ENCODE peak calls at places on chromosomes 5 and 9, in seven cellular contexts. L, F, W, Y, P, H and V are unnamed samples.

GRCh38 chr5:141521244-141521781 is 32.4 kb downstream of the PCDHGC5 start:
- DNase-seq in L (peak; percentile 100), F (peak; percentile 61), W (peak; percentile 98), Y (peak; percentile 100), P (peak; percentile 81), H (peak; percentile 98), V (no peak)

GRCh38 chr5:61120534-61120933 is 41.7 kb downstream of the SMIM15 start:
- DNase-seq in L (peak; percentile 22), F (no peak), W (peak; percentile 36), Y (peak; percentile 37), P (no peak), H (no peak), V (no peak)

GRCh38 chr5:136042665-136043121 is 13.9 kb downstream of the TGFBI start:
- DNase-seq in L (no peak), F (no peak), W (peak; percentile 49), Y (peak; percentile 74), P (peak; percentile 29), H (peak; percentile 77), V (no peak)

GRCh38 chr5:67528953-67529352 is 332.4 kb upstream of the CD180 start:
- DNase-seq in L (no peak), F (no peak), W (no peak), Y (no peak), P (no peak), H (no peak), V (peak; percentile 62)

GRCh38 chr5:66958984-66959641 is 237.5 kb downstream of the CD180 start:
- DNase-seq in L (peak; percentile 80), F (peak; percentile 8), W (peak; percentile 89), Y (peak; percentile 86), P (no peak), H (peak; percentile 20), V (no peak)

GRCh38 chr5:14160116-14160515 is 17.0 kb downstream of the TRIO start:
- DNase-seq in L (no peak), F (no peak), W (no peak), Y (no peak), P (no peak), H (no peak), V (no peak)

GRCh38 chr9:92254401-92255337 is 38.8 kb downstream of the IARS1 start:
- DNase-seq in L (no peak), F (no peak), W (no peak), Y (no peak), P (no peak), H (no peak), V (no peak)

GRCh38 chr5:387491-388265 is 55.3 kb upstream of the EXOC3 start:
- DNase-seq in L (no peak), F (no peak), W (no peak), Y (no peak), P (no peak), H (no peak), V (no peak)

GRCh38 chr5:68919988-68920490 is 173.8 kb upstream of the SLC30A5 start:
- DNase-seq in L (no peak), F (no peak), W (no peak), Y (no peak), P (no peak), H (no peak), V (no peak)

GRCh38 chr5:154269414-154269813 is 78.9 kb downstream of the GALNT10 start:
- DNase-seq in L (no peak), F (no peak), W (no peak), Y (no peak), P (no peak), H (no peak), V (no peak)

GRCh38 chr9:4530375-4530774 is 40.1 kb downstream of the SLC1A1 start:
- DNase-seq in L (no peak), F (peak; percentile 38), W (peak; percentile 70), Y (peak; percentile 41), P (no peak), H (peak; percentile 80), V (no peak)

GRCh38 chr9:125997510-125997823 is 250.3 kb downstream of the PBX3 start:
- DNase-seq in L (no peak), F (no peak), W (no peak), Y (no peak), P (no peak), H (no peak), V (no peak)

GRCh38 chr9:135992486-135993408 is 31.6 kb upstream of the UBAC1 start:
- DNase-seq in L (peak; percentile 84), F (peak; percentile 38), W (peak; percentile 87), Y (peak; percentile 75), P (peak; percentile 81), H (peak; percentile 81), V (peak; percentile 56)

GRCh38 chr9:71121275-71122168 is at the start of gene TRPM3:
- DNase-seq in L (no peak), F (no peak), W (no peak), Y (no peak), P (no peak), H (no peak), V (no peak)

GRCh38 chr5:149552038-149552494 is 827 bp upstream of the CSNK1A1 start:
- DNase-seq in L (no peak), F (no peak), W (no peak), Y (no peak), P (no peak), H (no peak), V (no peak)

GRCh38 chr5:74394924-74395880 is 245.3 kb downstream of the ENC1 start:
- DNase-seq in L (no peak), F (peak; percentile 91), W (no peak), Y (peak; percentile 6), P (peak; percentile 60), H (no peak), V (no peak)

GRCh38 chr5:115962565-115963402 is 509 bp downstream of the LVRN start:
- DNase-seq in L (no peak), F (no peak), W (peak; percentile 72), Y (peak; percentile 20), P (no peak), H (peak; percentile 43), V (no peak)

GRCh38 chr9:95197692-95198271 is 119.7 kb downstream of the FANCC start:
- DNase-seq in L (peak; percentile 18), F (no peak), W (peak; percentile 31), Y (peak; percentile 87), P (no peak), H (no peak), V (no peak)

GRCh38 chr5:10251409-10251808 is 1.3 kb downstream of the CCT5 start:
- DNase-seq in L (no peak), F (no peak), W (no peak), Y (no peak), P (peak; percentile 66), H (no peak), V (no peak)

GRCh38 chr9:34452568-34452967 is 5.8 kb downstream of the FAM219A start:
- DNase-seq in L (no peak), F (no peak), W (no peak), Y (no peak), P (no peak), H (peak; percentile 56), V (no peak)

GRCh38 chr9:34450644-34451043 is 7.7 kb downstream of the FAM219A start:
- DNase-seq in L (no peak), F (no peak), W (no peak), Y (no peak), P (no peak), H (no peak), V (no peak)

GRCh38 chr9:34454571-34455065 is 3.8 kb downstream of the FAM219A start:
- DNase-seq in L (peak; percentile 67), F (peak; percentile 31), W (peak; percentile 89), Y (peak; percentile 18), P (no peak), H (no peak), V (no peak)

GRCh38 chr9:34451545-34451944 is 6.8 kb downstream of the FAM219A start:
- DNase-seq in L (peak; percentile 53), F (peak; percentile 37), W (peak; percentile 31), Y (peak; percentile 45), P (no peak), H (no peak), V (no peak)

DNA sequence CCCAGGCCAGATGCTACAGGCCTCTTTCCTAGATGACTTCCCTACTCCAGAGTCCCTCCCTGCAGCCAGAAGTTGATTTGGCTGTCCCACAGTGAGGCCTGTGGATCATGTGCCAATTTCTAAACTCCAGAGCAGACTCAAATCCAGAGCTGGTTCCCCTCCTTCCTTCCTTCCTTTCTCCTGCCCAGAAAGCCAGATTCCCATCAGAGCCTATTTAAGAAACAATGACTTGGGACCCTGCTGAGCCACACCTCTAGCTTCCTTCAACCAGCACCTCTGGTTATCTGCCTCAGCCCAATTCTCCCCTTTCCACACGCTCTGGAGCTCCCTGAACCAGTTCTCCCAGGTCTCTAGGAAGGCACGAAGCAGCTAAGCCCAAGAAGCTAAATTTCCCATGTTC is 7.2 kb downstream of the FAM219A start:
- DNase-seq in L (no peak), F (no peak), W (no peak), Y (no peak), P (no peak), H (no peak), V (no peak)
- H4K20me1 ChIP-seq in L (peaks cover 90% of the 10 kb centered on the region), F (no peaks in the 10 kb centered on the region), W (peaks cover 23% of the 10 kb centered on the region), Y (peaks cover 98% of the 10 kb centered on the region), P (peaks cover 2% of the 10 kb centered on the region), H (peaks cover 3% of the 10 kb centered on the region), V (peaks cover 50% of the 10 kb centered on the region)

GRCh38 chr5:158957196-158957595 is 142.5 kb downstream of the EBF1 start:
- DNase-seq in L (no peak), F (no peak), W (no peak), Y (no peak), P (no peak), H (no peak), V (peak; percentile 66)

GRCh38 chr5:158953929-158954534 is 145.7 kb downstream of the EBF1 start:
- DNase-seq in L (no peak), F (no peak), W (peak; percentile 63), Y (no peak), P (no peak), H (no peak), V (peak; percentile 96)

GRCh38 chr5:158952951-158953350 is 146.8 kb downstream of the EBF1 start:
- DNase-seq in L (peak; percentile 25), F (no peak), W (no peak), Y (no peak), P (no peak), H (no peak), V (peak; percentile 54)

GRCh38 chr5:158958048-158958994 is 141.4 kb downstream of the EBF1 start:
- DNase-seq in L (no peak), F (no peak), W (peak; percentile 77), Y (no peak), P (no peak), H (no peak), V (peak; percentile 89)

DNA sequence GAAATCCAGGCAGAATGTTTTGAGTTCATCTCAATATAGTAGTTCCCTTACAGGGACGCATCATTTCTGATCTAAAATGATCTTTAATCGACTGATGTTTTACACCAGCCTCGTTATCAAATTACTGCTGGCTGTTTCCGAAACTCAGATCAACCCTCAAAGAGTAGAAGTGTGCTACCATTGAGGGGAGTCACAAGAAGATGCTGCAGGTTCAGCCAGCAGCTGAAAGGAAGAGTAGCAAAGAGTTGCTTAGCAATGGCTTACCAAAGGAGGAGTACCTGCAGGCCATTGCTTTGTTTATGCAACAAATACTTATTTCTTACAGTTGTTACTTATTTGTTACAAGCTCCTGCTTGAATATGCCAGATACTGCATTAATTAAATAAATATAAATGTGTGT is 144.1 kb downstream of the EBF1 start:
- DNase-seq in L (no peak), F (no peak), W (no peak), Y (no peak), P (no peak), H (no peak), V (peak; percentile 58)
- H3K27me3 ChIP-seq in L (no peaks in the 10 kb centered on the region), F (peaks cover 62% of the 10 kb centered on the region), W (no peaks in the 10 kb centered on the region), Y (no peaks in the 10 kb centered on the region), P (peaks cover 2% of the 10 kb centered on the region), H (peaks cover 1% of the 10 kb centered on the region), V (no peaks in the 10 kb centered on the region)

GRCh38 chr9:128694344-128694743 is 5.3 kb downstream of the SET start:
- DNase-seq in L (no peak), F (no peak), W (no peak), Y (no peak), P (no peak), H (no peak), V (no peak)
- H3K36me3 ChIP-seq in L (peaks cover 27% of the 10 kb centered on the region), F (peaks cover 44% of the 10 kb centered on the region), W (peaks cover 57% of the 10 kb centered on the region), Y (peaks cover 40% of the 10 kb centered on the region), P (peaks cover 32% of the 10 kb centered on the region), H (peaks cover 19% of the 10 kb centered on the region), V (peaks cover 56% of the 10 kb centered on the region)

GRCh38 chr5:79976759-79977515 is 14.1 kb downstream of the MTX3 start:
- DNase-seq in L (peak; percentile 44), F (no peak), W (no peak), Y (no peak), P (no peak), H (no peak), V (no peak)
- H4K20me1 ChIP-seq in L (no peaks in the 10 kb centered on the region), F (no peaks in the 10 kb centered on the region), W (no peaks in the 10 kb centered on the region), Y (no peaks in the 10 kb centered on the region), P (no peaks in the 10 kb centered on the region), H (no peaks in the 10 kb centered on the region), V (no peaks in the 10 kb centered on the region)